ENCODE peak calls at places on chromosome 12, in four cellular contexts. A is IMR-90, D is mesendoderm, H is H1. G is an unnamed sample.

GRCh38 chr12:88145567-88146347 is 3.6 kb downstream of the TMTC3 start:
- DNase-seq in A (no peak), D (peak; percentile 58), H (no peak), G (no peak)

GRCh38 chr12:44286336-44286735 is 450.5 kb downstream of the TMEM117 start:
- DNase-seq in A (peak; percentile 35), D (no peak), H (no peak), G (no peak)

GRCh38 chr12:77796775-77797174 is 33.9 kb upstream of the NAV3 start:
- DNase-seq in A (peak; percentile 40), D (no peak), H (no peak), G (no peak)

GRCh38 chr12:31833541-31833840 is 104.7 kb upstream of the AMN1 start:
- DNase-seq in A (no peak), D (no peak), H (no peak), G (no peak)

GRCh38 chr12:61646639-61647038 is 613.6 kb upstream of the USP15 start:
- DNase-seq in A (no peak), D (peak; percentile 36), H (no peak), G (no peak)

GRCh38 chr12:6684609-6685008 is 4.6 kb downstream of the ZNF384 start:
- DNase-seq in A (peak; percentile 16), D (peak; percentile 56), H (no peak), G (no peak)

GRCh38 chr12:56839489-56840442 is 76.6 kb downstream of the HSD17B6 start:
- DNase-seq in A (peak; percentile 9), D (peak; percentile 83), H (peak; percentile 51), G (peak; percentile 83)

GRCh38 chr12:121537814-121538698 is 42.8 kb downstream of the KDM2B start:
- DNase-seq in A (no peak), D (no peak), H (no peak), G (no peak)

GRCh38 chr12:1994429-1995143 is 9.7 kb downstream of the DCP1B start:
- DNase-seq in A (no peak), D (no peak), H (no peak), G (no peak)
- H3K56ac ChIP-seq in A (peak overlapping the region; percentile 54), D (no peak overlapping the region), H (no peak overlapping the region), G (no peak overlapping the region)

GRCh38 chr12:52054838-52055741 is 3.8 kb downstream of the NR4A1 start:
- DNase-seq in A (peak; percentile 44), D (no peak), H (no peak), G (no peak)
- H2BK15ac ChIP-seq in A (no peak overlapping the region), D (no peak overlapping the region), H (no peak overlapping the region), G (no peak overlapping the region)

DNA sequence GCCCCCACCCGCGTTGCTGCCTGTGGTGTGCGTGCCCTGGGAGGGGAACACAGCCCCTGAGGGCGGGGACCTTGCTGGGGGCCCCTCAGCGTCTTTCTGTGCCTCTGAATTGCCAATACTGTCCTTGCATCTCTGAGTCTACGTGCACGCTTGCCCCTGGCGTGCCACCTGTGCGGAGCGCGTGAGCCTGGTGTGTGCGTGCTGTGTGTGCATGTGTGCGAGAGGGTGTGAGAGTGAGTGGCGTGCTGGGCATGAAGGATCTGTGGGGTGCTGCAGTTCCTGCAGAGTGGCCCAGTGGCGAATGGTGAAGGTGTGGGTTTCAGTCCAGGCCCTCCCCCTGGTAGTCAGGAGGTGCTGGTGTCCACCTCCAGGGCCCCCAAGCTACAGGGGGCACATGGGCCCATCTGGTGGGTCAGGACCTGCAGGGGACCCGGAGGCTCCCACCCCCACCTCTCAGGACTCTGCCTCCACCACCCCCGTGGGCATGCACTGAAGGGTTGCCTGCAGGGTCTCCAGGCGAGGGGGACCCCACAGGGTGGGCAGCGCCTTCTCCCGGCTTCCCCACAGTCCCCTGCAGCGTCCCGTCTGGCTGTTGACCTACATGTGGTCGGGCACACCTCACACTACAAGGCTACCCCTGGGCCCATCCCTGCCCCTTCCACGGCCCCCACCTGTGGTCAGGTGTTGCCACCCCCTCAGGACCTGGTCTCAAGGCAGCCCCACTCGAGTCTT is 21.0 kb downstream of the FBRSL1 start:
- DNase-seq in A (no peak), D (no peak), H (no peak), G (no peak)
- H2BK5ac ChIP-seq in A (no peak overlapping the region), D (no peak overlapping the region), H (no peak overlapping the region), G (no peak overlapping the region)

GRCh38 chr12:125284945-125285344 is 219.7 kb downstream of the AACS start:
- DNase-seq in A (no peak), D (peak; percentile 50), H (no peak), G (no peak)

GRCh38 chr12:125283521-125283920 is 218.3 kb downstream of the AACS start:
- DNase-seq in A (no peak), D (peak; percentile 59), H (no peak), G (no peak)

GRCh38 chr12:125287155-125287847 is 222.1 kb downstream of the AACS start:
- DNase-seq in A (no peak), D (no peak), H (no peak), G (no peak)

GRCh38 chr12:125284087-125284486 is 218.9 kb downstream of the AACS start:
- DNase-seq in A (no peak), D (no peak), H (no peak), G (no peak)

GRCh38 chr12:125286005-125286727 is 220.9 kb downstream of the AACS start:
- DNase-seq in A (no peak), D (no peak), H (no peak), G (no peak)
- H3K56ac ChIP-seq in A (no peak overlapping the region), D (no peak overlapping the region), H (no peak overlapping the region), G (no peak overlapping the region)

DNA sequence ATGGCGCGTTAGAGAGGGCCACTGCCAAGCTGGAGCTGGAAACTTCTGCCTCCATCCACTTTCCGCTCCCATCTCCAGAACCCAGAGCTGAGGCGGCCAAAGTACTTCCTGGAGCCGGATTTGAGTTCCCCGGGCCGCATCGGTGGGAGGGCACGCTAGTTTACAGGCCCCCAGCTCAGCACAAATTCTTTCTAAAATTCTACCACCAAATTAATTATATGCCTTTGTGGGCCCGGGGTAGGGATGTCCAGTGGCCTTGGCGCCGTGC is 3.7 kb downstream of the RFX4 start:
- DNase-seq in A (no peak), D (peak; percentile 54), H (no peak), G (peak; percentile 50)
- H2BK15ac ChIP-seq in A (no peak overlapping the region), D (no peak overlapping the region), H (no peak overlapping the region), G (no peak overlapping the region)

DNA sequence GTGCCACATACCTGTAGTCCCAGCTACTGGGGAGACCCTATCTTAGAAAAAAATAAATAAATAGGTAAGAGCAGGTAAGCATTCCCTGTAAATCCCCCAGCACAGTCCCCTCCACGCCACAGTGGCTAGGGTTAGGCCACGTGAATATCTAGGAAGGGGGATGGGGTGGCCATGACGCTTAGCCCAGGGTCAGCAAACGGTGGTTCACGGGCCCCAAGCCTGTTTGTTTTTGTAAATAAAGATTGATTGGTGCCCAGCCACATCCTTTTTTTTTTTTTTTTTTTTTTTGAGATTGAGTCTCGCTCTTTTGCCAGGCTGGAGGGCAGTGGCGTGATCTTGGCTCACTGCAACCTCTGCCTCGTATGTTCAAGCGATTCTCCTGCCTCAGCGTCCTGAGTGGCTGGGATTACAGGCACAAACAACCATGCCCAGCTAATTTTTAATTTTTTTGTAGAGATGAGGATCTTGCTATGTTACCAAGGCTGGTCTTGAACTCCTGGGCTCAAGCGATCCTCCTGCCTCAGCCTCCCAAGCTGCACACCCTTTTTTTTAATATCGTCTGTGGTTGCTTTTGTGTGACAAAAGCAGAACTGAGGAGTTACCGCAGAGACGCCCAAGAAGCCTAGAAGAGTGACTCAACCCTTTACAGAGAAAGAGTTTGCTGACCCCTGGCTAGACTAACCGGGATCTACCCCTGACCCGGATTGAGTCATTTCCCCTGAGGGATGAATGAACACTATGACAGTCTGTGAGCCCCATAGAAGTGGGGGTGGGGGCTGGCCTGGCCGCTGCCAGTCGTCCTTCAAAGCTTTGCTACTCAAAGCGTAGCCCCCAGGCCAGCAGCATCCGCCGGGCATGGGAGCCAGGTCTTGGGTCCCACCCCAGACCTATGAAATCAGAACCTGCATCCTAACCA is 113.7 kb upstream of the NCOR2 start:
- DNase-seq in A (peak; percentile 95), D (peak; percentile 95), H (peak; percentile 49), G (peak; percentile 74)
- H2BK5ac ChIP-seq in A (peak overlapping the region; percentile 58), D (no peak overlapping the region), H (peak overlapping the region; percentile 22), G (no peak overlapping the region)

GRCh38 chr12:66735275-66735674 is 56.4 kb upstream of the GRIP1 start:
- DNase-seq in A (no peak), D (no peak), H (no peak), G (no peak)
- H3K56ac ChIP-seq in A (no peak overlapping the region), D (no peak overlapping the region), H (no peak overlapping the region), G (no peak overlapping the region)

DNA sequence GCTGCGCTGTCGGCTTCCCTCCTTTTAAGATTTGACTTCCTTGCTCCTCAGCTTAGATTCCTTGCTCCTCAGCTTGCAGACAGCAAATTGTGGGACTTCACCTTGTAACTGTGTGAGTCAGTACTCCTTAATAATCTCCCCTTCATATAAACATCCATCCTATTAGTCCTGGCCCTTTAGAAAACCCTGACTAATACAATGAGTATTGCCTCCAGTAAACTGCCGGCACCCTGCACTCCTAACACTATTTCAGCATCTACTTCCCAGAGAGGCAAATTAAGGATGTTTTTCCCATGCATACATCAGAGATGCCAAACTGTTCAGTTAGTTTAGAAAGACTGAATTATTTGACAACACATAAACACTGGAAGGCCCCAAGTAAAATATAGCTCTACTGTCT is 611.3 kb upstream of the TMEM132C start:
- DNase-seq in A (peak; percentile 74), D (no peak), H (no peak), G (no peak)
- H2BK15ac ChIP-seq in A (no peak overlapping the region), D (no peak overlapping the region), H (no peak overlapping the region), G (no peak overlapping the region)